ENCODE peak calls at places on chromosome 17, in nine cellular contexts. D is left lung, J is esophagus muscularis mucosa, X is progenitor cell of endocrine pancreas, K is tibial nerve, W is mesothelial cell of epicardium, R is adrenal gland, N is psoas muscle, P is body of pancreas. Y is an unnamed sample.

GRCh38 chr17:50412188-50412732 is 13.8 kb upstream of the ACSF2 start:
- DNase-seq in D (no peak), J (no peak), X (no peak), K (no peak), W (no peak), R (no peak), N (no peak), P (no peak), Y (no peak)

GRCh38 chr17:45668316-45668715 is 115.8 kb upstream of the CRHR1 start:
- DNase-seq in D (no peak), J (no peak), X (no peak), K (no peak), W (no peak), R (no peak), N (no peak), P (no peak), Y (no peak)

GRCh38 chr17:75183999-75184884 is 1.5 kb upstream of the SUMO2 start:
- DNase-seq in D (no peak), J (no peak), X (no peak), K (no peak), W (no peak), R (no peak), N (no peak), P (no peak), Y (no peak)

GRCh38 chr17:64155090-64155630 is 25.2 kb upstream of the ERN1 start:
- DNase-seq in D (no peak), J (no peak), X (no peak), K (no peak), W (no peak), R (no peak), N (no peak), P (no peak), Y (no peak)

GRCh38 chr17:48715496-48716399 is 6.6 kb downstream of the PRAC1 start:
- DNase-seq in D (no peak), J (no peak), X (no peak), K (no peak), W (no peak), R (no peak), N (no peak), P (no peak), Y (no peak)

GRCh38 chr17:68697850-68698313 is 96.7 kb upstream of the FAM20A start:
- DNase-seq in D (peak), J (no peak), X (no peak), K (peak), W (no peak), R (peak), N (peak), P (no peak), Y (no peak)

GRCh38 chr17:31321481-31321880 is at the start of gene EVI2A:
- DNase-seq in D (peak), J (no peak), X (no peak), K (no peak), W (no peak), R (peak), N (no peak), P (no peak), Y (peak)

GRCh38 chr17:2396568-2397246 is 4.2 kb downstream of the MNT start:
- DNase-seq in D (peak), J (peak), X (peak), K (peak), W (peak), R (peak), N (peak), P (peak), Y (no peak)

GRCh38 chr17:2295575-2295974 is 8.0 kb downstream of the SMG6 start:
- DNase-seq in D (no peak), J (no peak), X (no peak), K (no peak), W (no peak), R (no peak), N (no peak), P (no peak), Y (no peak)

DNA sequence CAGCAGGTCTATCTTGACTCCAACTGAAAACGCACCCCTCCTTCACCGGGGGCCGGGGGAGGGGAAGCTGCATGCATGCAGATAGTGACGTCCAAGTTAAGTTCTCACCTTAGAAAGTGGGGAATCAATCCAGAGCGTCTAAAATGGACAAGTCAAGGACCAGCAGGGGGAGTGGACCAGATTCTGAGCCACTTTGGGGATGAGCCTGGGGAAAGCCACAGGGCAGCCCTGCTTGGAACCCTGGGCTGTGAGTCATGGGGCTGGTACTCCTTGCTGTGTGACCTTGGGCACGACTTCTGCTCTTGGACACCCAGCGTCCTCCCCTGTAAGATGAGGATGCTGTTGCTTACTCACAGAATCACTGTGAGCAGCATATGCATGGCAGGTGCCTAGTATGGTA is 9.1 kb downstream of the TNFRSF13B start:
- DNase-seq in D (no peak), J (no peak), X (no peak), K (no peak), W (no peak), R (no peak), N (no peak), P (no peak), Y (no peak)
- TF ChIP-seq CTCF in D (no peak), J (no peak), X (no peak), K (no peak), W (no peak), R (no peak), N (no peak), P (no peak), Y (no peak)

DNA sequence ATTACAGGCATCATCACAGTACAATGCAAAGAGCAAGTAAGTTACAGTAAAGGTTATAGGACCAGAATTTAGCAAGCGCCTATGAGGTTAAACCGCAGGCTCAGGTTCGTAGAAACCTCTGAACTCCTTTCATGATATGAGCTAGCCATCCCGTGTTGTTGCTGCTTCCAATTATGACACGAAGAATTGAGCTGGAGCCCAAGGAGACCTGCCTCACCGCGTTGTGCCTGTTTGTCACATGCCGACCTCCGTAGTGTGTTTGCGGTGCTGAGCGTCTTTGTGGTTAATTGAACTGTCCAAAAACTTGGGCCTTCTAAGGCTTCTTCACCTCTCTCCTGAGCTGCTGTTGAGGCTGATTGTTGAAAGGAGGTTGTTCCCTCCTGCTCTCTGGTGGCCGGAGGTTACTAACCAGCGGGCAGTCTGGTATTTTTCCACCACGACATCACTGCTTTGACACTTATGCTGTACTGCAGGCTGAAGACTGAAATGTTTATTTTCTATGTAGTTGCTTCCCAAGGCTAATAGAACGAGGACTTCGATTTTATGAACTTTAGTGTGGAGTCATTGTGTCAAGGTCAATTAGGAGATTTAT is 67.5 kb downstream of the SEC14L1 start:
- DNase-seq in D (no peak), J (no peak), X (no peak), K (peak), W (no peak), R (peak), N (no peak), P (peak), Y (no peak)
- TF ChIP-seq CTCF in D (no peak), J (peak), X (peak), K (peak), W (no peak), R (peak), N (peak), P (peak), Y (peak)

GRCh38 chr17:79047923-79048825 is 24.2 kb downstream of the C1QTNF1 start:
- DNase-seq in D (no peak), J (no peak), X (no peak), K (no peak), W (no peak), R (no peak), N (no peak), P (no peak), Y (no peak)
- TF ChIP-seq CTCF in D (no peak), J (no peak), X (no peak), K (no peak), W (no peak), R (no peak), N (no peak), P (no peak), Y (no peak)

GRCh38 chr17:55585629-55586028 is 74.4 kb upstream of the SMIM36 start:
- DNase-seq in D (no peak), J (no peak), X (no peak), K (no peak), W (no peak), R (no peak), N (no peak), P (no peak), Y (no peak)
- TF ChIP-seq CTCF in D (no peak), J (no peak), X (no peak), K (no peak), W (no peak), R (no peak), N (no peak), P (no peak), Y (no peak)

DNA sequence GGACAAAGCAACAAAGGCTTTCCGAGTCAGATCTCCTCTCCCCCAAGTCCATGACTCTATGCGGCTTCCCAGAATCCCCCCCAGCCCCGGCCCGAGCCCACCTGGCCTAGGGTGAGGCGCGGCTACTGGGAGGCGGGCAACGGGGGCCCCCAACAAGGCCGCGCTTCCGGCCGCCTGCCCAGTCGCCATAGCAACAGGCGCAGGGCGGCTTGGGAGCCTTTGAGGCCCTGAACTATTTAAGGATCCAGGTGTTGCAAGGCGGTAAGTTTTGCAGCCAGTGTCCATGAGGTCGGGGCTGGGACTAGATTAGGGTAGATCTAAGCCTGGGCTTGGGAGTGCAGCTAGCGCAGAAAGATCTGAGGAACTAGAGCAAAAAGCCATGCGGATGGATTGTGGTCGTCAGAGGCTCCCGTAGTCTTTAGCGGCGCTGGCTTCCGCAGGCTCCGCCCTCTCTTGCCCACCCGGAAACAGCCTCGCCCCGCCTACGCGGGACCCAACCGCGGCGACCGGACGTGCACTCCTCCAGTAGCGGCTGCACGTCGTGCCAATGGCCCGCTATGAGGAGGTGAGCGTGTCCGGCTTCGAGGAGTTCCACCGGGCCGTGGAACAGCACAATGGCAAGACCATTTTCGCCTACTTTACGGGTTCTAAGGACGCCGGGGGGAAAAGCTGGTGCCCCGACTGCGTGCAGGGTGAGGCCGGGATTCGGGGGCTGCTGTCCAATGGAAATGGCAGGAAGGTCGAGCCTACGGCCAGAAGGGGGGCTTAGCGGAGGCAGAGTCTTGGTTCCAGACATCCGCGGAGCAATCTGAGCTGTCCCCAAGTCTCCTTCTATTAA is at the start of the genes KIAA0753 and TXNDC17:
- DNase-seq in D (peak), J (peak), X (peak), K (peak), W (peak), R (peak), N (peak), P (peak), Y (peak)
- TF ChIP-seq CTCF in D (no peak), J (peak), X (no peak), K (no peak), W (no peak), R (no peak), N (no peak), P (no peak), Y (peak)

GRCh38 chr17:61470530-61471136 is 18.4 kb downstream of the TBX4 start:
- DNase-seq in D (peak), J (no peak), X (no peak), K (no peak), W (no peak), R (no peak), N (no peak), P (no peak), Y (no peak)
- TF ChIP-seq CTCF in D (no peak), J (no peak), X (no peak), K (no peak), W (no peak), R (no peak), N (no peak), P (no peak), Y (no peak)

DNA sequence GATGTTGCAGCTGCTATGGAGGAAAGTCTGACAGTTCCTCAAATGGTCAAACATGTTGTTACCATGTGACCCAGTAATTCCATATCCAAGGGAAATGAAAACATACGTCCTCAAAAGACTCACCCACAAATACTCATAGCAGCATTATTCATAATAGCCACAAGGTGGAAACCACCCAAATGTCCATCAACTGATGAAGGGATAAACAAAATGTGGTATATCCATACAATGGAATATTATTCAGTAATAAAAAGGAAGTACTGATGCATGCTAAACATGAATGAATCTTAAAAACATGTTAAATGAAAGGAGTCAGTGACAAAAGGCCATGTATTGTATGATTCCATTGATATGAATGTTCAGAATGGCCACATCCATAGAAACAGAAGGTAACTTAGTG is 140.3 kb downstream of the PITPNC1 start:
- DNase-seq in D (no peak), J (no peak), X (no peak), K (no peak), W (no peak), R (no peak), N (no peak), P (no peak), Y (no peak)
- TF ChIP-seq CTCF in D (no peak), J (no peak), X (no peak), K (no peak), W (no peak), R (no peak), N (no peak), P (no peak), Y (no peak)

GRCh38 chr17:11980813-11981212 is 16.5 kb downstream of the ZNF18 start:
- DNase-seq in D (no peak), J (no peak), X (no peak), K (no peak), W (no peak), R (no peak), N (no peak), P (no peak), Y (no peak)
- TF ChIP-seq CTCF in D (no peak), J (no peak), X (peak), K (no peak), W (no peak), R (no peak), N (no peak), P (no peak), Y (no peak)

GRCh38 chr17:39636927-39637736 is at the start of gene STARD3:
- DNase-seq in D (peak), J (peak), X (peak), K (peak), W (peak), R (peak), N (peak), P (peak), Y (peak)
- TF ChIP-seq CTCF in D (no peak), J (peak), X (no peak), K (peak), W (no peak), R (no peak), N (no peak), P (no peak), Y (peak)

GRCh38 chr17:78174332-78174869 is 6.0 kb downstream of the SYNGR2 start:
- DNase-seq in D (peak), J (peak), X (no peak), K (peak), W (no peak), R (peak), N (peak), P (peak), Y (peak)

GRCh38 chr17:78175643-78175981 is 7.2 kb downstream of the SYNGR2 start:
- DNase-seq in D (no peak), J (no peak), X (no peak), K (no peak), W (no peak), R (no peak), N (no peak), P (no peak), Y (no peak)

GRCh38 chr17:78173025-78173715 is 4.8 kb downstream of the SYNGR2 start:
- DNase-seq in D (no peak), J (no peak), X (no peak), K (no peak), W (no peak), R (no peak), N (peak), P (no peak), Y (no peak)

GRCh38 chr17:78176548-78177025 is 8.2 kb downstream of the SYNGR2 start:
- DNase-seq in D (peak), J (no peak), X (peak), K (peak), W (peak), R (peak), N (peak), P (peak), Y (peak)

DNA sequence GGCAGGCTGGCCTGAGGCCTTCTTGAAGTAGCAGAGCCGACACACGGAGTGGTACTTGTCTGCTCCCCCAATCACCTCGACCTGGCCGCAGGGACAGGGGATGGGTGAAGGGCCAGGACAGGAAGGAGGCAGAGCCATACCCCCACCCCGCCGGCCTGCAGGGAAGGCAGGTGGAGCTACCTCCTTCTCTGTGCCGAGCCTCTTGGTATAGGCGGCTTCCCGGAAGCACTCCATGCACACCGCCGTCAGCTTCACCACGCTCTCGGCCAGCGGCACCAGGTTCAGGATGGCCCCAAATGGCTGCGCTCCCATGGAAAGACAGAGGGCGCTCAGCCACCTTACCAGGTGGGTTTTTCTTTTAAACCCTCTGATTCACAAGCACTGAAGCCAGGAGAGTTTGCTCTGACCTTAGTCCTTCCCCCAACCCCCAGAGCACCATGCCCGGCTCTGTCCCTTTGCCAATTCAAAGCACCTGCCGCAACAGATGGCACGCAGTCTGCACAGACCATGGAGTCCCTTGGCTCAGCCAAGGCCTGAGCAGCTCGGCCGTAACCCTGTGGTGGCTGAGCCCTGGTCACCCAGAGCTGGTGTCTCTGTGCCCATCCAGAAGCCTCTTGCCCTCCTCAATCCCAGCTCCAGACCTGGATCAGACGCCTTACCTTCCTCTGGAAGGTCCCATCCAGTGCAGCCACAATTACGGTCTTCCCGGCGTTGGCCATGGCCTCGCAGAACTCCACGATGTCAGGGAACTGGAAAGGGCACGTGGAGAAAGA is 6.7 kb downstream of the SYNGR2 start:
- DNase-seq in D (no peak), J (no peak), X (no peak), K (no peak), W (no peak), R (no peak), N (peak), P (peak), Y (no peak)
- TF ChIP-seq CTCF in D (no peak), J (no peak), X (peak), K (no peak), W (no peak), R (no peak), N (no peak), P (peak), Y (no peak)